ENCODE peak calls at places on chromosomes 11 and 22, in seven cellular contexts. L is endothelial cell of umbilical vein, K is stomach, I is transverse colon, E is breast epithelium, C is HCT116, R is GM12878. T is an unnamed sample.

GRCh38 chr11:110712643-110713468 is 619 bp upstream of the ARHGAP20 start:
- DNase-seq in C (no peak), I (peak; percentile 10), L (peak; percentile 77), E (peak; percentile 24), K (no peak), R (no peak), T (peak; percentile 51)

GRCh38 chr22:29309332-29310064 is 3.0 kb downstream of the GAS2L1 start:
- DNase-seq in K (peak; percentile 80), L (peak; percentile 64), R (no peak), I (peak; percentile 50), E (no peak), C (no peak), T (peak; percentile 82)

GRCh38 chr11:48170176-48170839 is 46.3 kb upstream of the OR4B1 start:
- DNase-seq in K (no peak), C (no peak), R (no peak), E (no peak), L (no peak), I (no peak), T (no peak)

GRCh38 chr22:37355174-37355573 is 72.1 kb downstream of the ELFN2 start:
- DNase-seq in E (no peak), K (no peak), I (no peak), R (no peak), L (no peak), C (no peak), T (peak; percentile 75)

GRCh38 chr11:6647282-6647679 is 8.3 kb downstream of the DCHS1 start:
- DNase-seq in L (peak; percentile 67), E (no peak), R (no peak), K (no peak), C (no peak), I (no peak), T (peak; percentile 32)

GRCh38 chr11:36622431-36623136 is 24.5 kb upstream of the RAG2 start:
- DNase-seq in R (no peak), L (peak; percentile 41), C (peak; percentile 12), I (no peak), K (no peak), E (no peak), T (no peak)

GRCh38 chr11:100515087-100515486 is 172.0 kb upstream of the ARHGAP42 start:
- DNase-seq in I (no peak), E (no peak), C (no peak), R (no peak), L (no peak), K (no peak), T (no peak)

GRCh38 chr11:121318848-121319834 is 26.6 kb downstream of the SC5D start:
- DNase-seq in R (no peak), C (peak; percentile 32), L (peak; percentile 44), E (no peak), I (no peak), K (no peak), T (no peak)

GRCh38 chr11:2787816-2788750 is 88.3 kb upstream of the KCNQ1OT1 start:
- DNase-seq in E (peak; percentile 3), R (no peak), L (no peak), I (peak; percentile 6), K (peak; percentile 45), C (no peak), T (no peak)

GRCh38 chr22:38936562-38936961 is 20.8 kb upstream of the APOBEC3A start:
- DNase-seq in R (no peak), E (no peak), K (no peak), I (no peak), L (no peak), C (no peak), T (peak; percentile 13)

GRCh38 chr11:68686486-68686885 is 2.1 kb downstream of the GAL start:
- DNase-seq in L (no peak), K (no peak), C (no peak), I (no peak), E (no peak), R (no peak), T (no peak)

DNA sequence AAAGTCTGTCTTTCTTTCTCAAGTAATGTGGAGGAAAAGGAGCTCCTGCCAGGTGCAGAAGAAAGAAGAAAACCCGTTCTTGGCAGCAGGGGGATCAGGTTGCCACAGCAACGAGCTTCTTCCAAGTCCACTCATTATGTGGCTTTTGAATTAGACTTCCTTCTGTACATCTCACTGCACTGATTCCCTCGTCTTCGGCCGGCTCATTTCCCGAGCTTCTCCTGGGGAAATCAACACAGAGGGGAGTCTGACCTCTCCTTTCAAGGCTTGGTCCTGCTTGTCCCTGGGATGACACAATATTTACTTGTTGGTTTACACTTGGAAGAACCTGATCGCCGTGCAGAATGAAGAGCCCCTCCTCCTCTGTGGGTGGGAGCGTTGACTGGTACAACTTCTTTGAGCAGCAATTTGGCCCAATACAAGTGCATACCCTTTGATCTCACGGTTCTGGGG is 35.3 kb downstream of the MCHR1 start:
- DNase-seq in L (peak; percentile 19), K (no peak), R (no peak), E (peak; percentile 41), C (no peak), I (no peak), T (no peak)
- H3K27ac ChIP-seq in L (no peak overlapping the region), K (no peak overlapping the region), R (no peak overlapping the region), E (peak overlapping the region; percentile 50), C (no peak overlapping the region), I (no peak overlapping the region), T (no peak overlapping the region)

DNA sequence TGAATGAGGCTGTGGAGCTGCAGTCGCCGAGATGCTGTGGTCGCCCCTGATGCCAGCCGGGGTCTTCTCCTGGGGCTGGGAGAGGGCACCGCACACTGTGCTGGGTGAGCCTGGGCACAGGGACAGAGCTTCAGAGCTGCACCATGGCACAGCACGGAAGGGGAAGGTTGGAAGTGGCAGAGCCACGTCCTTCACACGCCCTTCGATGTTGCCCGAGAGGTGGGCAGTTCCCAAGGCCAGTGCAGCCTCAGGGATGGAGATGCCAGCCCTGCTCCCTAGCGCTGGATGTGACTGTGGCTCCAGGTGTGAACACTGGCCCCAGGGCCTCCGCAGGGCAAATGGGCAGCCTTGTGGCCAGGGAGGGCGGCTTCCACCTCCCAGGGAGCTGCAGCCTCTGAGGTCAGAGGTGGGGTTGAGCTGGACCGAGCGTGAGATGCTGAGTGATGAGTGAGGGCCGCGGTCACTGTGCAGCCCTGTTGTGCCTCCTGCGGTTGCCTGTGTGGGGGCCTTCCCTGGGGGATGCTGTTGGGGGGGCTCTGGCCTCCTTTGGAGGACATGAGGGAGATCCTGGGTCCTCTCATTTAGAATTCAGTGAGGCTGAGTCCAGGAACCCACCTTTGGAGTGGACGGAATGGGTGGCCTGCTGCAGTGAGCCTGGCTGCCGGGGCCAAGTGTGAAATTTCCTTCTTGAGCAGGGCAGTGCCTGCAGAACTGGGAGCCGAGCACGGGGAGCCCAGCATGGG is 1090.0 kb downstream of the BRD1 start:
- DNase-seq in E (no peak), C (no peak), L (no peak), R (no peak), I (no peak), K (no peak), T (peak; percentile 68)
- H3K9me3 ChIP-seq in E (no peaks in the 10 kb centered on the region), C (no peaks in the 10 kb centered on the region), L (peaks cover 18% of the 10 kb centered on the region), R (no peaks in the 10 kb centered on the region), I (no peaks in the 10 kb centered on the region), K (no peaks in the 10 kb centered on the region), T (no peaks in the 10 kb centered on the region)

GRCh38 chr11:73129198-73129597 is 12.9 kb downstream of the FCHSD2 start:
- DNase-seq in I (no peak), L (no peak), E (no peak), K (no peak), C (no peak), R (no peak), T (no peak)
- TF ChIP-seq POLR2AphosphoS5 in I (no peak), L (no peak), E (no peak), K (no peak), C (no peak), R (no peak), T (no peak)

GRCh38 chr11:43556269-43556668 is 124.3 kb upstream of the HSD17B12 start:
- DNase-seq in E (no peak), I (no peak), K (no peak), C (no peak), R (no peak), L (no peak), T (no peak)
- H3K27ac ChIP-seq in E (no peak overlapping the region), I (no peak overlapping the region), K (no peak overlapping the region), C (no peak overlapping the region), R (no peak overlapping the region), L (no peak overlapping the region), T (no peak overlapping the region)

DNA sequence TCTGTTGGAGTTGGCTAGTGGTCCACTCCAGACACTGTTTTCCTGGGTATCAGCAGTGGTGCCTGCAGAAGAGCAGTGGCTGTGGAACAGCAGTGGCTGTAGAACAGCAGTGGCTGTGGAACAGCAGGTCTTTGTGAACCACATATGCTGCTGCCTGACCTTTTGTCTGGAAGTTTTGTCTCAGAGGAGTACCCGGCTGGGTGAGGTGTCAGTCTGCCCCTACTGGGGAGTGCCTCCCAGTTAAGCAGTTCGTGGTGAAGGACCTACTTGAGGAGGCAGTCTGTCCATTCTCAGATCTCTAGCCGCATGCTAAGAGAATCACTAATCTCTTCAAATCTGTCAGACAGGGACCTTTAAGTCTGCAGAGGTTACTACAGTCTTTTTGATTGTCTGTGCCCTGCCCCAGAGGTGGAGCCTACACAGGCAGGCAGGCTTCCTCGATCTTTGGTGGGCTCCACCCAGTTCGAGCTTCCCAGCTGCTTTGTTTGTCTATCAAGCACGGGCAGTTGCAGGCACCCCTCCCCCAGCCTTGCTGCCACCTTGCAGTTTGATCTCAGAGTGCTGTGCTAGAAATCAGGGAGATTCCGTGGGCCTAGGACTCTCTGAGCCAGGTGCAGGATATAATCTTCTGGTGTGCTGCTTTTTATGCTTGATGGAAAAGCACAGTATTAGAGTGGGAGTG is 89.1 kb upstream of the TRIM48 start:
- DNase-seq in C (no peak), R (no peak), I (no peak), L (no peak), K (no peak), E (no peak), T (no peak)
- H3K9me3 ChIP-seq in C (no peaks in the 10 kb centered on the region), R (no peaks in the 10 kb centered on the region), I (peaks cover 10% of the 10 kb centered on the region), L (no peaks in the 10 kb centered on the region), K (peaks cover 86% of the 10 kb centered on the region), E (peaks cover 5% of the 10 kb centered on the region), T (peaks cover 14% of the 10 kb centered on the region)